ENCODE peak calls at places on chromosomes 11 and 22, in seven cellular contexts. A is Peyer's patch, C is prostate gland, E is heart left ventricle, T is lower leg skin, D is ovary, W is transverse colon. N is an unnamed sample.

GRCh38 chr11:102393272-102393730 is 46.3 kb downstream of the BIRC2 start:
- DNase-seq in A (no peak), C (no peak), E (no peak), T (no peak), D (no peak), W (no peak), N (no peak)

GRCh38 chr11:30131535-30131934 is 99.3 kb upstream of the FSHB start:
- DNase-seq in A (no peak), C (no peak), E (no peak), T (no peak), D (no peak), W (no peak), N (no peak)

GRCh38 chr11:45685976-45686375 is 20.6 kb upstream of the CHST1 start:
- DNase-seq in A (no peak), C (no peak), E (no peak), T (peak), D (no peak), W (no peak), N (no peak)

GRCh38 chr11:12802418-12803085 is 128.3 kb downstream of the TEAD1 start:
- DNase-seq in A (peak), C (peak), E (no peak), T (no peak), D (peak), W (peak), N (peak)

GRCh38 chr11:119254239-119254638 is 48.1 kb downstream of the CBL start:
- DNase-seq in A (no peak), C (no peak), E (no peak), T (no peak), D (no peak), W (no peak), N (no peak)

GRCh38 chr11:122951231-122951630 is 30.4 kb downstream of the BSX start:
- DNase-seq in A (no peak), C (no peak), E (no peak), T (no peak), D (no peak), W (no peak), N (no peak)

GRCh38 chr11:114340311-114341131 is 44.3 kb downstream of the NNMT start:
- DNase-seq in A (peak), C (peak), E (peak), T (peak), D (peak), W (peak), N (no peak)

GRCh38 chr11:92224394-92225205 is at the start of gene FAT3:
- DNase-seq in A (no peak), C (no peak), E (peak), T (no peak), D (peak), W (no peak), N (no peak)

GRCh38 chr22:31206896-31207687 is 5.0 kb upstream of the LIMK2 start:
- DNase-seq in A (peak), C (peak), E (peak), T (peak), D (no peak), W (peak), N (no peak)

GRCh38 chr11:112837162-112837826 is 123.9 kb upstream of the NCAM1 start:
- DNase-seq in A (no peak), C (no peak), E (peak), T (no peak), D (no peak), W (no peak), N (peak)

GRCh38 chr11:89487016-89487415 is 4.2 kb downstream of the NOX4 start:
- DNase-seq in A (no peak), C (no peak), E (no peak), T (no peak), D (no peak), W (no peak), N (no peak)

GRCh38 chr11:36464720-36465119 is 45.4 kb downstream of the TRAF6 start:
- DNase-seq in A (no peak), C (no peak), E (no peak), T (no peak), D (no peak), W (no peak), N (no peak)

GRCh38 chr11:15158351-15159015 is 43.8 kb downstream of the INSC start:
- DNase-seq in A (no peak), C (no peak), E (no peak), T (no peak), D (no peak), W (no peak), N (no peak)

GRCh38 chr22:22681221-22681739 is 36.9 kb downstream of the GGTLC2 start:
- DNase-seq in A (peak), C (no peak), E (no peak), T (no peak), D (no peak), W (no peak), N (no peak)

GRCh38 chr11:111627591-111627990 is 25.3 kb downstream of the SIK2 start:
- DNase-seq in A (no peak), C (no peak), E (no peak), T (no peak), D (no peak), W (no peak), N (no peak)

GRCh38 chr11:67428052-67429001 is at the start of gene RPS6KB2:
- DNase-seq in A (peak), C (peak), E (peak), T (peak), D (peak), W (peak), N (peak)

GRCh38 chr11:72224587-72225410 is at the start of gene INPPL1:
- DNase-seq in A (peak), C (peak), E (peak), T (peak), D (peak), W (peak), N (peak)

GRCh38 chr22:44206696-44207095 is 26.0 kb downstream of the PARVG start:
- DNase-seq in A (no peak), C (no peak), E (no peak), T (peak), D (no peak), W (no peak), N (no peak)

GRCh38 chr11:28227460-28227859 is 119.3 kb downstream of the METTL15 start:
- DNase-seq in A (no peak), C (no peak), E (no peak), T (no peak), D (no peak), W (no peak), N (no peak)

GRCh38 chr11:67372232-67372992 is 986 bp downstream of the CLCF1 start:
- DNase-seq in A (peak), C (no peak), E (no peak), T (no peak), D (peak), W (no peak), N (no peak)

GRCh38 chr11:99352642-99353041 is 331.9 kb downstream of the CNTN5 start:
- DNase-seq in A (no peak), C (no peak), E (peak), T (no peak), D (no peak), W (no peak), N (no peak)

GRCh38 chr11:35992551-35992950 is 48.7 kb downstream of the LDLRAD3 start:
- DNase-seq in A (no peak), C (no peak), E (no peak), T (no peak), D (no peak), W (no peak), N (no peak)

GRCh38 chr11:60973699-60974098 is 2.2 kb downstream of the CD6 start:
- DNase-seq in A (no peak), C (no peak), E (no peak), T (no peak), D (no peak), W (no peak), N (no peak)

GRCh38 chr11:47412152-47412746 is 3.9 kb downstream of the SLC39A13 start:
- DNase-seq in A (peak), C (no peak), E (peak), T (no peak), D (no peak), W (peak), N (no peak)

GRCh38 chr11:2102132-2102882 is 36.9 kb downstream of the IGF2 start:
- DNase-seq in A (no peak), C (no peak), E (peak), T (peak), D (no peak), W (no peak), N (peak)

GRCh38 chr11:102457865-102458264 is 5.3 kb upstream of the TMEM123 start:
- DNase-seq in A (no peak), C (no peak), E (no peak), T (no peak), D (no peak), W (no peak), N (no peak)

GRCh38 chr22:19463491-19464469 is 15.2 kb downstream of the UFD1 start:
- DNase-seq in A (no peak), C (no peak), E (peak), T (no peak), D (no peak), W (no peak), N (no peak)

GRCh38 chr22:43860831-43861230 is 1.5 kb downstream of the SULT4A1 start:
- DNase-seq in A (no peak), C (no peak), E (no peak), T (peak), D (no peak), W (no peak), N (no peak)

GRCh38 chr11:100719362-100719761 is 32.3 kb downstream of the ARHGAP42 start:
- DNase-seq in A (no peak), C (no peak), E (no peak), T (no peak), D (no peak), W (no peak), N (no peak)

GRCh38 chr22:44628856-44629255 is 73.1 kb upstream of the PRR5 start:
- DNase-seq in A (no peak), C (no peak), E (no peak), T (no peak), D (no peak), W (no peak), N (no peak)

GRCh38 chr11:132943325-132943736 is 589.0 kb downstream of the OPCML start:
- DNase-seq in A (no peak), C (no peak), E (no peak), T (no peak), D (no peak), W (no peak), N (no peak)

DNA sequence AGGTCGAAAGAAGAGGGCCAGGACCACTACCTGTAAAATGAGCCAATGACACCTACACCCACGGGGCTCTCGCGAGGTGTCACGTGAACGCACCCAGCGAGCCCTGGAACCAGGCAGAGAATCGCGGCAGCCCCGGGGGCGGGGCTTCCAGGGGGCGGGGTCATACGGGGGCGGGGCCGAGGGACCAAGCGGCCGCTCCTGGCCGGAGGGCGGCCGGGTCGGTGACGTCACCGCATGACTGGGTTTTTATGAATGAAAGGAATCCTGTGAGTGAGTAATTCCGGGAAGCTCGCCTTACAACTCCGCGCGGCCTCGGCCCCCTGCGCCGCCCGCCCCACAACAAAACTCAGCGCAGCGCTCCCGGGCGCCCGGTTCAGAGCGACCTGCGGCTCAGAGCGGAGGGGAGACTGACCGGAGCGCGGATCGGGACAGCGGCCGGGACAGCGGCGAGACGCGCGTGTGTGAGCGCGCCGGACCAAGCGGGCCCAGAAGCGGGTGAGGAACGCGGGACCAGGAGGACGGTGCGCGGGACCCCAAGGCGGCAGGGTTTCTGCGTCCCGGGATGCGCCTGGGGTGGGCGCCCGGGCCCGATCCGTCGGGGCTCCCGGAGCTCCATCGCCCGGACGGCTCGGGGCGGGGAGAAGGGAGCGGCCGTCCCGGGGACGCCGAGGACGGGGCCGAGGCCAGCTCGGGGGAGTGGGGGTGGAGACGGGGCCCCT is at the start of gene MAFF:
- DNase-seq in A (peak), C (peak), E (peak), T (peak), D (peak), W (peak), N (peak)
- TF ChIP-seq POLR2A in A (peak), C (peak), E (peak), T (no peak), D (peak), W (peak), N (peak)

GRCh38 chr11:66336234-66337102 is at the start of gene RIN1:
- DNase-seq in A (peak), C (no peak), E (peak), T (peak), D (peak), W (peak), N (no peak)
- TF ChIP-seq POLR2A in A (peak), C (no peak), E (no peak), T (no peak), D (no peak), W (peak), N (no peak)

DNA sequence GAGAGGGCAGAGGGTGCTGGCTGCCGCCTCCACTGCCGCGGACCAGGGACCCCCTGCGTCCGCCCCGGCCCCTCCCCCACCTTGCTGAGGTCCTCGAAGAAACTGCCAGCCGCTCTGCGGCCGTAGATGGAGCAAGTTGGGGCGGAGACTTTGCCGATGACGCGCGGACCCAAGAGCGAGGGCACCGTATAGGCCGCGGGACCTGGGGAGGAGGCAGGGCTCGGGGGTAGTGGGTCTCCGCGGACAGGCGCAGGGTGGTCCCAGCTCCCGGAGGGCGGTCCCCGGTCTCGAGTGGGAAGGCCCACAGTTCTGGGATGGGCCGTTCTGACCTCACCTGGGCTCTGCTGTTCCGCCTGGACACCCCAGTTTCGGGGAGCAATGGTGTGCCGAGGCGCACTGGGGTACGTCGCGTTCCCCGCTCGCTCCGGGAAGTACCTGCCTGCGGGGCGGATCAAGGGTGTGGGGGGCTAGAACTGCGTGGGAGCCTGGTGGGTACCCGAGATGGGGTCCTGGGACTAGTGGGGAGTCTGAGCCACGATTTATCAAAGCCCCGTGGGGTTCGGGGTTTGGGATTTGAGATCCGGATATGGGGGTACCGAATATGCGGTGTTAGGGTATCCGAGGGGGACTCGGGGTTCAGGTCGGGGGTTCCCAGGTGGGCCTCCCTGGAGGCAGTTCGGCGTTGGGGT is 1.2 kb upstream of the TYMP start:
- DNase-seq in A (peak), C (peak), E (peak), T (peak), D (peak), W (peak), N (peak)
- TF ChIP-seq POLR2A in A (peak), C (peak), E (peak), T (no peak), D (no peak), W (peak), N (peak)

GRCh38 chr11:117171007-117171647 is 7.4 kb upstream of the SIDT2 start:
- DNase-seq in A (no peak), C (no peak), E (no peak), T (peak), D (no peak), W (no peak), N (peak)
- TF ChIP-seq POLR2A in A (no peak), C (no peak), E (no peak), T (no peak), D (no peak), W (no peak), N (no peak)

N was measured in right lobe of liver.